ENCODE peak calls at places on chromosomes 2 and 18, in six cellular contexts. E is endodermal cell; R is CD8-positive, alpha-beta T cell; P is psoas muscle; A is left ventricle myocardium inferior; K is PC-9. M is an unnamed sample.

GRCh38 chr2:231104115-231104713 is 20.6 kb downstream of the HTR2B start:
- DNase-seq in E (peak; percentile 84), R (peak; percentile 51), P (peak; percentile 50), A (peak; percentile 29), K (peak; percentile 31), M (no peak)

GRCh38 chr2:237967463-237967871 is 653 bp downstream of the UBE2F start:
- DNase-seq in E (peak; percentile 71), R (peak; percentile 14), P (peak; percentile 71), A (peak; percentile 25), K (peak; percentile 49), M (peak; percentile 76)

GRCh38 chr18:48656176-48656575 is 117.3 kb downstream of the CTIF start:
- DNase-seq in E (no peak), R (no peak), P (no peak), A (no peak), K (no peak), M (no peak)

GRCh38 chr2:117195381-117195780 is 619.1 kb upstream of the DDX18 start:
- DNase-seq in E (no peak), R (no peak), P (no peak), A (no peak), K (no peak), M (no peak)

GRCh38 chr2:84838434-84839145 is 42.3 kb downstream of the TRABD2A start:
- DNase-seq in E (no peak), R (no peak), P (no peak), A (no peak), K (no peak), M (no peak)

GRCh38 chr2:158457092-158457825 is 507 bp downstream of the PKP4 start:
- DNase-seq in E (peak; percentile 86), R (peak; percentile 46), P (peak; percentile 74), A (peak; percentile 70), K (peak; percentile 45), M (peak; percentile 82)

GRCh38 chr2:68737717-68738116 is 3.1 kb downstream of the ARHGAP25 start:
- DNase-seq in E (no peak), R (peak; percentile 29), P (no peak), A (no peak), K (no peak), M (no peak)

GRCh38 chr2:7356909-7357584 is 439.8 kb downstream of the RNF144A start:
- DNase-seq in E (no peak), R (no peak), P (no peak), A (no peak), K (no peak), M (no peak)

GRCh38 chr18:75405341-75405740 is 22.2 kb downstream of the SMIM21 start:
- DNase-seq in E (no peak), R (no peak), P (no peak), A (no peak), K (no peak), M (no peak)

GRCh38 chr18:44715841-44716240 is 35.2 kb downstream of the SETBP1 start:
- DNase-seq in E (no peak), R (no peak), P (no peak), A (no peak), K (no peak), M (no peak)

GRCh38 chr2:24329700-24330099 is 30.6 kb downstream of the ITSN2 start:
- DNase-seq in E (no peak), R (no peak), P (no peak), A (no peak), K (no peak), M (no peak)

GRCh38 chr2:211617803-211618202 is 920.8 kb downstream of the ERBB4 start:
- DNase-seq in E (no peak), R (no peak), P (no peak), A (no peak), K (no peak), M (no peak)

GRCh38 chr18:9337875-9338274 is 3.3 kb downstream of the TWSG1 start:
- DNase-seq in E (no peak), R (no peak), P (no peak), A (no peak), K (no peak), M (no peak)

DNA sequence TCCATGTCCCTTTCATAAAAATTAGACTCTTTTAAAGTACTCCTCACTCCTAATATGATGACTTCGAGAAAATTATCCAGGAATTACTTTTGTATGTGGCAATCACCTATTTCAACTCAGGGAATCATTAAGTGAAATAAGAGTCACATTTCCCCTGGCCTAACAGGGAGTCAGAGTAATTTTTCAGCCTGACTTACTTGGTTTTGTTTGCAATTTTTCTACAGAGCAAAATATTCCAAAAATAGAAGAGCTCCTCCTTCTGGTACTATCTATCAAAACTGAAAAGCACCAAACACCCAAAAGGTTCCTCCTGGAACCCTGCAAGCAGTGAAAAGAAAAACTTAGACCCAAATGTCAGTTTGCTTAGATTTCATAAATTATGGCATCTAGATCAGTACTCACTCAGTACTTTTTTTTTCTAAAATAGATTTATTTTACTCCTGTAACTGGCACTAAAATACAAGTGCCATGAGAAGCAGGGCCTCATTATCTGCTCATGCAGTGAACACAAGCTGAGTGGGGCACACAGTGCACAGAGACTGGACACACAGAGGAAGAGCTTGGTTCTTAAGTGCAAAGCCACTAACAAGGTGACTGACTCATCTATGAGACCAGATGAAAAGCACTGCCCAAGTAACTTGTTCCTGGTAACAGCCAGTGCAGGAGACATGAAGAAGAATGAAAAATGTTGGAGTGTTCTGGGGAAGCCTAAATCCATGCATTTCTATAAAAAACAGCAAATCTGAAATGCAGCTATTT is 28.7 kb downstream of the ACAA2 start:
- DNase-seq in E (no peak), R (no peak), P (no peak), A (no peak), K (no peak), M (no peak)
- TF ChIP-seq CTCF in E (peak; percentile 37), R (no peak), P (peak; percentile 23), A (no peak), K (peak; percentile 56), M (peak; percentile 23)

DNA sequence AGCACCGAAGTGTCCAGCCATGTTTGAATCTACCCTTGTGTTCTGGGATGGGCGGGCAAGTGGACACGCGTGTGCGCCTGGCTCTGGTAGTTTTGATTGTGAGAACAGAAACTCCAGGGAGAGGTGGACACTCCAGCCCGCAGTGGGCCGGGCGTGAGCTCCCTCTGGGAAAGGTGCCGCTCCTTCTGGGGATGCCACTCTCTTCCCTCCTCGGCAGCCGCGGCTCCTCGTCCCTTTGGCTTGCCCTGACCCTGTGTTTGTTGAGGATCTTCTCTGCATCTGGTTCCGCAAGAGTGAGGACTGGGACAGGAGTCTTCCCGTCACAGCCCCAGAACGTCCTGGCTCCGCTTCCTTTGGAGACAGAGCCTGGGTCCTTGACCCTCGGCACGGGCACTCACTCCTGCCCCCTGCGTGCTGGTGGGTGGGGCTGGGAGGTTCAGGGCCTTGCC is 1.3 kb downstream of the CTDP1 start:
- DNase-seq in E (no peak), R (no peak), P (no peak), A (no peak), K (no peak), M (no peak)
- H3K4me1 ChIP-seq in E (peaks cover 26% of the 10 kb centered on the region), R (peaks cover 69% of the 10 kb centered on the region), P (peaks cover 26% of the 10 kb centered on the region), A (peaks cover 71% of the 10 kb centered on the region), K (peaks cover 22% of the 10 kb centered on the region), M (peaks cover 26% of the 10 kb centered on the region)

GRCh38 chr2:46715541-46715940 is 200.1 kb downstream of the MCFD2 start:
- DNase-seq in E (no peak), R (no peak), P (no peak), A (no peak), K (no peak), M (no peak)

GRCh38 chr2:46719499-46719898 is 196.1 kb downstream of the MCFD2 start:
- DNase-seq in E (no peak), R (no peak), P (no peak), A (no peak), K (no peak), M (no peak)

GRCh38 chr2:46717733-46718121 is 197.9 kb downstream of the MCFD2 start:
- DNase-seq in E (no peak), R (no peak), P (no peak), A (no peak), K (no peak), M (no peak)

GRCh38 chr2:46718797-46719196 is 196.8 kb downstream of the MCFD2 start:
- DNase-seq in E (no peak), R (no peak), P (no peak), A (no peak), K (no peak), M (no peak)

DNA sequence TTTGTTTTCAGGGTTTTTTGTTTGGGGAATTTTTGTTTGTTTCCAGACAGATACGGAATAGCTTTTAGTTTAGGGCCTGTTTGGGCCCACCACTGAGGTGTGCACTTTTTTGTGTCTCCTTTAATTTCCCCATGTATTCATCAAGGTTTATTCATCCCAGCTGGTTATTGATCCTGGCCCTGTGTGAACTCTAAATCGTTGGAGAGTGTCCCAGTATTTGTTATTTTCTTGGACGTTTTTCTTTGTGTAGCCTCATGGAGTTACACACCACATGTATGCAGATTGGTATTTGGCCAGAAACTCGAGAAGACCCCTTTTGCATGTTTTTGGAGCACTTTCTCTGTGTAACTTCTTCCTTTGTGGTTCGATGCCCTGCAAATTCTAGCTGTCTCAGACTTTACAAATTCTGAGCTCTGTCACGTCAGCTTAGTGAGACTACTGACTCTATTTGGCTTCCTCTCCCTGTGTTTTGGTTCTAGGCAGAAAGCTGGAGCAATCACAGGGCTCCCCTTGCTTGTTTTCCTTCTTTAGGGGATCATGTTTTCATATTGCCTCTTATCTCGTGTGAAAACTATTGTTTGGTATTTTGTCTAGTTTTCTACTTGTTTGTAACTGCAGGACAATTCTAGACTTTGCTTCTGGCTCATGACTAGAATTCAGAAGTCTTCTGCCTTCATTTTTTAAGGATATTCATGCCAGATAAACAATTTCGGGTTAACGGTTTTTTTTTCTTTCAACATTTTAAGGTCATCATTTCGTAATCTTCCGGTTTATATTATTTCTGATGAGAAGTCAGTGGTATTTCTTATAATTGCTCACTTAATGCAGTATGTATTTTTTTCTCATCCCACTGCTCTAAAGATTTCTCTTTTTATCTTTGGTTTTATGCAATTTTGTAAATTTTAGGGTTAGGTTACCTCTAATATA is 198.5 kb downstream of the MCFD2 start:
- DNase-seq in E (no peak), R (no peak), P (no peak), A (no peak), K (no peak), M (no peak)
- H3K4me3 ChIP-seq in E (no peak overlapping the region), R (no peak overlapping the region), P (peak overlapping the region; percentile 12), A (no peak overlapping the region), K (no peak overlapping the region), M (no peak overlapping the region)

GRCh38 chr18:35949903-35950627 is 22.4 kb upstream of the RMP24 start:
- DNase-seq in E (peak; percentile 89), R (peak; percentile 55), P (peak; percentile 72), A (peak; percentile 48), K (peak; percentile 23), M (peak; percentile 73)
- TF ChIP-seq CTCF in E (peak; percentile 95), R (peak; percentile 96), P (peak; percentile 97), A (peak; percentile 96), K (peak; percentile 87), M (peak; percentile 98)

M was measured in upper lobe of right lung.